ENCODE peak calls at places on chromosomes 5 and 9, in eight cellular contexts. N is foreskin fibroblast; B is effector memory CD8-positive, alpha-beta T cell; E is stimulated activated CD8-positive, alpha-beta memory T cell treated with anti-CD3 and anti-CD28 coated beads, Interleukin-4, amount 100 ng/mL, for 24 hours; S is kidney tubule cell; D is BJ; Q is neural crest cell; F is MM.1S. V is an unnamed sample.

GRCh38 chr5:173045481-173045880 is 10.7 kb upstream of the CREBRF start:
- DNase-seq in S (no peak), F (no peak), E (no peak), Q (no peak), N (no peak), D (no peak), B (no peak), V (no peak)

GRCh38 chr9:22165144-22165543 is 156.0 kb upstream of the CDKN2B start:
- DNase-seq in S (no peak), F (no peak), Q (no peak), E (no peak), D (peak), N (peak), B (no peak), V (no peak)

GRCh38 chr5:111131356-111131755 is 39.2 kb downstream of the WDR36 start:
- DNase-seq in N (no peak), S (peak), D (no peak), Q (no peak), F (no peak), B (no peak), E (no peak), V (no peak)

GRCh38 chr5:124297826-124298225 is 448.6 kb downstream of the ZNF608 start:
- DNase-seq in F (no peak), S (no peak), D (no peak), E (no peak), Q (no peak), B (no peak), N (peak), V (no peak)

GRCh38 chr5:79546782-79547428 is 33.0 kb upstream of the HOMER1 start:
- DNase-seq in Q (no peak), B (no peak), N (peak), E (no peak), F (no peak), S (no peak), D (no peak), V (no peak)

GRCh38 chr5:136743052-136743451 is 377.7 kb upstream of the TRPC7 start:
- DNase-seq in F (no peak), S (no peak), D (no peak), B (no peak), E (no peak), N (no peak), Q (no peak), V (no peak)

GRCh38 chr5:65264420-65264819 is 217.3 kb downstream of the ADAMTS6 start:
- DNase-seq in D (no peak), Q (no peak), E (no peak), N (no peak), F (no peak), S (no peak), B (no peak), V (no peak)

GRCh38 chr9:129483467-129484324 is 137.2 kb downstream of the C9orf50 start:
- DNase-seq in E (no peak), D (peak), N (peak), S (peak), B (peak), Q (no peak), F (no peak), V (peak)

GRCh38 chr9:98793031-98793430 is 3.3 kb downstream of the ANKS6 start:
- DNase-seq in N (no peak), Q (no peak), D (no peak), E (no peak), F (no peak), B (no peak), S (peak), V (no peak)

GRCh38 chr5:951940-952596 is 56.5 kb upstream of the NKD2 start:
- DNase-seq in F (no peak), B (no peak), N (no peak), S (no peak), D (no peak), Q (no peak), E (no peak), V (no peak)

GRCh38 chr9:126587187-126588185 is 26.2 kb upstream of the LMX1B start:
- DNase-seq in B (no peak), N (no peak), S (no peak), D (no peak), Q (no peak), F (no peak), E (no peak), V (peak)

GRCh38 chr5:169742773-169743296 is 105.8 kb downstream of the DOCK2 start:
- DNase-seq in S (peak), N (peak), F (no peak), Q (no peak), E (no peak), B (no peak), D (peak), V (no peak)

GRCh38 chr5:159220206-159220605 is 10.9 kb upstream of the RNF145 start:
- DNase-seq in N (peak), D (no peak), Q (no peak), B (no peak), F (no peak), E (no peak), S (no peak), V (no peak)

GRCh38 chr5:42570946-42571625 is 147.8 kb downstream of the GHR start:
- DNase-seq in N (peak), E (no peak), S (peak), F (no peak), D (no peak), Q (no peak), B (no peak), V (no peak)

GRCh38 chr9:16593746-16594145 is 276.7 kb downstream of the BNC2 start:
- DNase-seq in B (no peak), S (no peak), F (no peak), N (no peak), E (no peak), D (no peak), Q (no peak), V (no peak)

GRCh38 chr5:169655353-169655752 is 18.3 kb downstream of the DOCK2 start:
- DNase-seq in D (no peak), S (no peak), N (no peak), B (no peak), E (no peak), Q (no peak), F (no peak), V (no peak)

GRCh38 chr9:89991204-89991790 is 386.5 kb downstream of the GADD45G start:
- DNase-seq in Q (no peak), S (no peak), D (no peak), E (no peak), F (no peak), N (no peak), B (no peak), V (no peak)

GRCh38 chr5:142097681-142098080 is 10.9 kb upstream of the NDFIP1 start:
- DNase-seq in E (no peak), N (peak), B (no peak), D (no peak), Q (no peak), F (no peak), S (peak), V (no peak)

GRCh38 chr9:37611961-37612360 is 19.6 kb upstream of the TOMM5 start:
- DNase-seq in B (no peak), D (no peak), Q (no peak), F (peak), E (no peak), S (no peak), N (no peak), V (no peak)

GRCh38 chr9:134190232-134191121 is 26.1 kb upstream of the RNU6ATAC start:
- DNase-seq in Q (no peak), S (no peak), N (no peak), E (no peak), D (no peak), B (no peak), F (no peak), V (peak)

GRCh38 chr9:119195521-119195920 is 173.7 kb downstream of the BRINP1 start:
- DNase-seq in Q (no peak), E (no peak), D (no peak), F (no peak), B (no peak), S (no peak), N (no peak), V (no peak)

GRCh38 chr9:120946259-120946658 is 19.7 kb upstream of the TRAF1 start:
- DNase-seq in N (peak), S (no peak), E (no peak), D (no peak), B (no peak), Q (no peak), F (no peak), V (no peak)

GRCh38 chr5:54243483-54244080 is 66.8 kb downstream of the ARL15 start:
- DNase-seq in E (no peak), Q (peak), F (peak), B (peak), D (no peak), N (peak), S (peak), V (no peak)

GRCh38 chr5:144189800-144190429 is 19.2 kb downstream of the KCTD16 start:
- DNase-seq in Q (no peak), F (peak), N (peak), B (peak), E (peak), D (peak), S (peak), V (no peak)

GRCh38 chr5:74056102-74056788 is 430.2 kb downstream of the ARHGEF28 start:
- DNase-seq in S (no peak), Q (no peak), N (no peak), E (no peak), B (no peak), F (no peak), D (no peak), V (no peak)

GRCh38 chr5:138338411-138339085 is 482 bp downstream of the FAM53C start:
- DNase-seq in D (no peak), E (no peak), S (no peak), Q (no peak), F (no peak), B (no peak), N (no peak), V (no peak)

GRCh38 chr9:135992486-135993408 is 31.6 kb upstream of the UBAC1 start:
- DNase-seq in Q (peak), E (peak), N (peak), F (peak), S (peak), D (peak), B (peak), V (peak)

GRCh38 chr5:1161108-1161831 is 40.1 kb upstream of the SLC6A19 start:
- DNase-seq in N (no peak), D (no peak), F (no peak), S (peak), Q (no peak), B (no peak), E (no peak), V (no peak)

V was measured in tibial artery.